ENCODE peak calls at places on chromosome 4, in four cellular contexts. K is BE2C, S is GM23338, I is IMR-90. E is an unnamed sample. For H3K4me1, the result is how much of the 10 kb centered on the place peaks cover.

GRCh38 chr4:185513489-185514181 is 21.7 kb downstream of the PDLIM3 start:
- DNase-seq in K (no peak), S (no peak), I (peak), E (peak)

GRCh38 chr4:86461849-86462248 is 102.0 kb upstream of the MAPK10 start:
- DNase-seq in K (no peak), S (no peak), I (no peak), E (no peak)

GRCh38 chr4:109385260-109385659 is 48.4 kb upstream of the SEC24B start:
- DNase-seq in K (no peak), S (no peak), I (no peak), E (no peak)

GRCh38 chr4:100299441-100299840 is 109.2 kb upstream of the DDIT4L start:
- DNase-seq in K (no peak), S (no peak), I (no peak), E (peak)

GRCh38 chr4:48462363-48462762 is 20.8 kb upstream of the SLC10A4 start:
- DNase-seq in K (peak), S (no peak), I (no peak), E (no peak)

GRCh38 chr4:146577111-146577510 is 55.4 kb upstream of the SLC10A7 start:
- DNase-seq in K (no peak), S (no peak), I (peak), E (no peak)

GRCh38 chr4:99221980-99222379 is 2.9 kb upstream of the ADH6 start:
- DNase-seq in K (no peak), S (peak), I (peak), E (peak)

GRCh38 chr4:8356856-8357255 is 83.7 kb downstream of the ACOX3 start:
- DNase-seq in K (no peak), S (no peak), I (no peak), E (no peak)

GRCh38 chr4:144645102-144645469 is 870 bp upstream of the HHIP start:
- DNase-seq in K (no peak), S (peak), I (no peak), E (no peak)

GRCh38 chr4:83219344-83219990 is 65.1 kb downstream of the COQ2 start:
- DNase-seq in K (no peak), S (no peak), I (no peak), E (no peak)

GRCh38 chr4:6298852-6299251 is 29.2 kb downstream of the WFS1 start:
- DNase-seq in K (no peak), S (no peak), I (no peak), E (no peak)

GRCh38 chr4:26229974-26230373 is 90.8 kb upstream of the RBPJ start:
- DNase-seq in K (no peak), S (no peak), I (no peak), E (no peak)

GRCh38 chr4:15964159-15964558 is 1.2 kb upstream of the FGFBP2 start:
- DNase-seq in K (no peak), S (peak), I (no peak), E (no peak)

GRCh38 chr4:48815483-48815882 is 15.4 kb upstream of the OCIAD1 start:
- DNase-seq in K (no peak), S (no peak), I (no peak), E (no peak)

GRCh38 chr4:161900110-161900509 is 263.7 kb downstream of the FSTL5 start:
- DNase-seq in K (no peak), S (no peak), I (no peak), E (no peak)

GRCh38 chr4:26576171-26576829 is 7.6 kb upstream of the TBC1D19 start:
- DNase-seq in K (no peak), S (peak), I (peak), E (no peak)

GRCh38 chr4:125277827-125278226 is 36.9 kb upstream of the FAT4 start:
- DNase-seq in K (no peak), S (no peak), I (no peak), E (no peak)

GRCh38 chr4:67616478-67616877 is 58.0 kb downstream of the STAP1 start:
- DNase-seq in K (no peak), S (no peak), I (no peak), E (no peak)

GRCh38 chr4:52076731-52077130 is 25.6 kb downstream of the SPATA18 start:
- DNase-seq in K (peak), S (peak), I (no peak), E (peak)

GRCh38 chr4:1245481-1246051 is 3.4 kb downstream of the CTBP1 start:
- DNase-seq in K (peak), S (no peak), I (no peak), E (no peak)

GRCh38 chr4:121968859-121969258 is 17.0 kb upstream of the TRPC3 start:
- DNase-seq in K (no peak), S (no peak), I (no peak), E (no peak)

GRCh38 chr4:47913858-47914218 is 545 bp downstream of the NFXL1 start:
- DNase-seq in K (peak), S (peak), I (no peak), E (peak)

GRCh38 chr4:76779740-76780459 is 118.0 kb downstream of the SOWAHB start:
- DNase-seq in K (no peak), S (no peak), I (peak), E (peak)

GRCh38 chr4:54659213-54660144 is 1.7 kb downstream of the KIT start:
- DNase-seq in K (no peak), S (peak), I (peak), E (peak)

GRCh38 chr4:71487324-71487677 is 148.5 kb downstream of the SLC4A4 start:
- DNase-seq in K (no peak), S (peak), I (no peak), E (no peak)

GRCh38 chr4:72444104-72444503 is 124.9 kb downstream of the ADAMTS3 start:
- DNase-seq in K (no peak), S (no peak), I (no peak), E (no peak)

GRCh38 chr4:142909908-142910307 is 63.8 kb upstream of the INPP4B start:
- DNase-seq in K (no peak), S (no peak), I (peak), E (no peak)

GRCh38 chr4:88962430-88962829 is 94.6 kb downstream of the FAM13A start:
- DNase-seq in K (no peak), S (no peak), I (no peak), E (no peak)

GRCh38 chr4:85703098-85703497 is 228.1 kb downstream of the ARHGAP24 start:
- DNase-seq in K (no peak), S (no peak), I (no peak), E (no peak)

GRCh38 chr4:75254745-75255144 is 259.5 kb downstream of the RCHY1 start:
- DNase-seq in K (peak), S (no peak), I (no peak), E (no peak)

GRCh38 chr4:184536070-184536880 is 61.9 kb upstream of the IRF2 start:
- DNase-seq in K (no peak), S (peak), I (no peak), E (no peak)

GRCh38 chr4:51842167-51842553 is 793 bp upstream of the DCUN1D4 start:
- DNase-seq in K (peak), S (no peak), I (peak), E (peak)

GRCh38 chr4:70704333-70705145 is 16.2 kb downstream of the UTP3 start:
- DNase-seq in K (peak), S (peak), I (peak), E (peak)

GRCh38 chr4:128452415-128452814 is 164.8 kb upstream of the PGRMC2 start:
- DNase-seq in K (no peak), S (no peak), I (no peak), E (no peak)

GRCh38 chr4:13921805-13922204 is 294.3 kb upstream of the BOD1L1 start:
- DNase-seq in K (no peak), S (no peak), I (peak), E (no peak)

GRCh38 chr4:77120888-77121508 is 36.0 kb upstream of the CCNG2 start:
- DNase-seq in K (no peak), S (peak), I (no peak), E (no peak)

GRCh38 chr4:72194453-72194852 is 162.7 kb downstream of the NPFFR2 start:
- DNase-seq in K (no peak), S (no peak), I (no peak), E (no peak)

GRCh38 chr4:10730019-10730418 is 45.5 kb upstream of the CLNK start:
- DNase-seq in K (no peak), S (no peak), I (no peak), E (no peak)

GRCh38 chr4:139938414-139938813 is 215.6 kb downstream of the MAML3 start:
- DNase-seq in K (no peak), S (no peak), I (no peak), E (no peak)
- H3K4me1 ChIP-seq in K (under half), S (under half), I (under half), E (under half)

GRCh38 chr4:152369903-152370296 is 166.0 kb downstream of the FBXW7 start:
- DNase-seq in K (no peak), S (no peak), I (peak), E (no peak)

GRCh38 chr4:152374153-152374552 is 161.7 kb downstream of the FBXW7 start:
- DNase-seq in K (no peak), S (no peak), I (no peak), E (no peak)

GRCh38 chr4:152372444-152372843 is 163.4 kb downstream of the FBXW7 start:
- DNase-seq in K (no peak), S (no peak), I (no peak), E (no peak)

GRCh38 chr4:152369203-152369902 is 166.5 kb downstream of the FBXW7 start:
- DNase-seq in K (no peak), S (no peak), I (no peak), E (peak)

DNA sequence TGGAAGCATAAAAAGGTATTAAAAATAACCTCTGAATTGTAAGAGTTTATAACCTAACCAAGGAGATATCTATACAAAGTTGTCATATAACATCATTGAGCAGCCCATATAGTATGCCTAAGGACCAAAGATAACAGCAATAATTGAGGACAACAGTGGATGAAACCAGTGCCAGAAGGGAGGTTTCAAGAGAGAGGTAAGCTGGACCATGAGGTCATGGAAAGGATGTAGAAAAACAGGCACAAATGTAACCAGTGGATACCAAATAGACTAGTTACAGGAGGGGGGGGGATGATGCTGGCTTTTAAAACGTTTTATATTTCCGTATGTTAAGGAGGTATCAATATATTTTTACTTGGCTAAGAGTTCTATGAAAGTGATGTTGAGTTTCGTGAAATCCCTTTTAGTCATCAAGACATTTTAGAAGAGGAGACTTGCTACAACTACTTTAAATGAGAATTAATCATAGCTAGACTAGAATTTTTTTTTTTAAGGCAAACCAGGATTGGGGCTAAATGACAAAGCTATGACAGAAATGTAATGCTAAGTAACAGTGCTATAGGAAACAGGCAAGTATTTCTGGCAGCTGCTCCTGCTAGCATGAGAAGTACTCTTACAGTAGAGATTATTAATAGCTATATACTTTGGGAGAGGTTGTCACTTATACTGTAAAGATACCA is 161.1 kb downstream of the FBXW7 start:
- DNase-seq in K (no peak), S (no peak), I (peak), E (no peak)
- H3K4me3 ChIP-seq in K (no peak), S (no peak), I (no peak), E (no peak)

GRCh38 chr4:180028682-180029081 is 2214.5 kb upstream of the TENM3 start:
- DNase-seq in K (peak), S (peak), I (peak), E (peak)
- TF ChIP-seq CTCF in K (peak), S (peak), I (peak), E (no peak)

DNA sequence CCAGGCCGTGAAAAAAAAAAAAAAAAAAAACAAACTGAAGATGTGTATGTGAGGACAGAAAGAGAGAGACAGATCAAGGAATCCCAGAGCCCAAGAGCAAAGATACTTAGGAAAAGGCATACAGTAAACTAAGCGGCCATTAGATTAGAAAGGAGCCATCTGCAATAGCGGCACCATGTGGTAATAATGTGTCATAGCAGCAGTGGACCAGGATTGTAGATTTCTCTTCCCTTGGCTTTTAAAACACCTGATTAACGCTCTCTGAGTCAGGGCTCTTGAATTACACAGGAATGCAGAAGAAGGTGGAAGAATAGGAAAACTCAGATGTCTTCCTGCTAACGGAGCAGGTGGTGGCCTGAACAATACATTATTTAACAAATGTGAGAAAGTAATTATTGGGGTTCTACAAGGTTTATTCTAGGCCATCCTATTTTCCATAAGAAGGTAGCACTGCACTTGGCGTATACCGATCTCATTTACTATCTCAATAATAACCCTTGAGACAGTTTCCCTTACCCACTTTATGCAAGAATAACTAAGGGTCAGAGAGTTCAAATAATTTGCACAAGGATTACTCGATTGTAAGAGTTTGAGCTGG is 182.7 kb downstream of the KCNIP4 start:
- DNase-seq in K (peak), S (peak), I (peak), E (peak)
- H3K4me1 ChIP-seq in K (under half), S (under half), I (under half), E (under half)

GRCh38 chr4:104879367-104879766 is 267.3 kb upstream of the TET2 start:
- DNase-seq in K (no peak), S (no peak), I (no peak), E (peak)
- H3K4me3 ChIP-seq in K (no peak), S (no peak), I (no peak), E (no peak)

GRCh38 chr4:42768125-42768748 is 111.3 kb upstream of the ATP8A1 start:
- DNase-seq in K (no peak), S (peak), I (no peak), E (no peak)
- TF ChIP-seq CTCF in K (peak), S (peak), I (no peak), E (no peak)

E was measured in cardiac muscle cell.